ENCODE peak calls at places on chromosomes 5 and 9, in four cellular contexts. A is right atrium auricular region, E is osteoblast, R is GM12878. O is an unnamed sample.

GRCh38 chr5:38414348-38414747 is 142.1 kb downstream of the LIFR start:
- DNase-seq in R (no peak), E (peak; percentile 91), A (no peak), O (no peak)

GRCh38 chr5:168679515-168679920 is 100.3 kb upstream of the PANK3 start:
- DNase-seq in A (peak; percentile 83), R (peak; percentile 16), E (peak; percentile 85), O (peak; percentile 73)

GRCh38 chr5:82833277-82833676 is 243.9 kb downstream of the TMEM167A start:
- DNase-seq in A (no peak), R (no peak), E (no peak), O (no peak)

GRCh38 chr9:110579763-110580255 is 268 bp upstream of the SVEP1 start:
- DNase-seq in A (no peak), R (no peak), E (peak; percentile 91), O (no peak)

GRCh38 chr5:142548739-142549275 is 137.1 kb downstream of the FGF1 start:
- DNase-seq in A (peak; percentile 79), R (peak; percentile 12), E (peak; percentile 93), O (peak; percentile 53)

GRCh38 chr9:81879501-81879916 is 48.7 kb upstream of the SPATA31D4 start:
- DNase-seq in R (no peak), A (no peak), E (no peak), O (no peak)

GRCh38 chr5:150175536-150175935 is 9.0 kb downstream of the CDX1 start:
- DNase-seq in R (no peak), A (no peak), E (peak; percentile 96), O (no peak)

GRCh38 chr9:114405294-114406034 is 17.7 kb upstream of the AKNA start:
- DNase-seq in E (peak; percentile 98), R (no peak), A (peak; percentile 74), O (peak; percentile 87)

GRCh38 chr5:66708368-66708767 is 112.2 kb downstream of the MAST4 start:
- DNase-seq in R (no peak), A (no peak), E (no peak), O (no peak)

GRCh38 chr9:78893758-78894157 is 596.8 kb downstream of the PSAT1 start:
- DNase-seq in E (no peak), R (no peak), A (no peak), O (no peak)

GRCh38 chr5:129664336-129664937 is 83.5 kb upstream of the MINAR2 start:
- DNase-seq in R (no peak), A (peak; percentile 66), E (no peak), O (peak; percentile 52)

GRCh38 chr5:95392593-95393182 is 1.5 kb downstream of the FAM81B start:
- DNase-seq in A (no peak), E (no peak), R (no peak), O (no peak)

GRCh38 chr5:174751154-174751990 is 27.0 kb downstream of the MSX2 start:
- DNase-seq in R (no peak), A (no peak), E (no peak), O (no peak)

GRCh38 chr5:96836817-96837216 is 29.1 kb upstream of the ERAP1 start:
- DNase-seq in R (no peak), A (no peak), E (no peak), O (no peak)

GRCh38 chr5:127564002-127564769 is 46.7 kb downstream of the PRRC1 start:
- DNase-seq in A (no peak), E (peak; percentile 75), R (no peak), O (no peak)

GRCh38 chr5:58775699-58776098 is 192.8 kb downstream of the RAB3C start:
- DNase-seq in R (peak; percentile 39), A (no peak), E (no peak), O (no peak)

GRCh38 chr5:160470437-160471341 is 49.0 kb downstream of the PTTG1 start:
- DNase-seq in R (no peak), E (no peak), A (no peak), O (no peak)

DNA sequence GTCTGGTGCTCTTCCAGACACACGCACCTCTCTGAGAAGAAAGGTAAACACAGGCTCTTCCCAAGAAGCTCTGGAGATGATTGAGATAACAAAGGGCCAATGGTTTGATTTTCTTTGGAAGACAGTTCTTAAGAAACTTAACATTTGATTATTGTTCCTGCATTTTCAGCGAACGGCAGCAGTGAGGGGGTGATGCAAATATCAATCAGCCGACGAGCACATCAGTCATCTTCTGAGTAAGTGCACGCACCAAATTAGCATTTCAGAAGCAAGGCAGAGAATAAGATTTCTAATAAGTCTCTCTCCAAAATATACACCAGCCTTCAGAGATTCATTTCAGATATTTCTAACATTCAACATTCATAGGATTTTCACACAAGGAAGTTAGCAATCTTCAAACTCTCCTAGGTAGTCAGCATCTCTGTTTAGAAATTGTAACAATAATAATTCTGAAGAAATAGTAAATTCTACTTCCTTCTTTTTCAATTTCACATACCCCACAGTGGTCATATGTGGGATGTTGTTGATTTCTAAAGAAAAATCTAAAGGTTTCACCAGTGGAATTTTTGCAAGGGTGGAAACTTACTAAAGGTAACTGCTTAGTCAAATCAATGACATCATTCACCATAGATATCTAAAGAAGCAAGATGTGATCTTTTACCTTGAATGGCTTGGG is 250.3 kb downstream of the SEC61B start:
- DNase-seq in R (no peak), A (no peak), E (no peak), O (no peak)
- H3K4me3 ChIP-seq in R (no peak overlapping the region), A (no peak overlapping the region), E (no peak overlapping the region), O (no peak overlapping the region)

DNA sequence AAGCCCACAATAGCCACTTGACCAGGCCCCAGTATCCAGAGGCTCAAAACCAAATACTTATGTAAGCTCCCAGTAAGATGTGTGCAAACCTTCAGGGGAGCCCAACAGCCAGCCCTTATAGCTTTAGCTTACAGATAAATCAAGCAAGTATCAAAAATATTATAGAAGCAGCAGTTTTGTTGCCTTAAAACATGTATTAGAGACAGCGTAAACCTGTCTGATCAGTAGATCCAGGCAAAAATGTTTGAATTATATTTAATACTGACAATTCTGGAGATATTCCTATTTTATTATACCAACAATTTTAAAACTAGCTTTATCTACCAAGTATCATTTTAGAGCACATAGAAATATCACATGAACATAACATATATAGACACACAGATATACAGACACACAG is 365.6 kb upstream of the KLF4 start:
- DNase-seq in R (no peak), E (no peak), A (no peak), O (no peak)
- H3K4me1 ChIP-seq in R (no peaks in the 10 kb centered on the region), E (no peaks in the 10 kb centered on the region), A (no peaks in the 10 kb centered on the region), O (no peaks in the 10 kb centered on the region)

DNA sequence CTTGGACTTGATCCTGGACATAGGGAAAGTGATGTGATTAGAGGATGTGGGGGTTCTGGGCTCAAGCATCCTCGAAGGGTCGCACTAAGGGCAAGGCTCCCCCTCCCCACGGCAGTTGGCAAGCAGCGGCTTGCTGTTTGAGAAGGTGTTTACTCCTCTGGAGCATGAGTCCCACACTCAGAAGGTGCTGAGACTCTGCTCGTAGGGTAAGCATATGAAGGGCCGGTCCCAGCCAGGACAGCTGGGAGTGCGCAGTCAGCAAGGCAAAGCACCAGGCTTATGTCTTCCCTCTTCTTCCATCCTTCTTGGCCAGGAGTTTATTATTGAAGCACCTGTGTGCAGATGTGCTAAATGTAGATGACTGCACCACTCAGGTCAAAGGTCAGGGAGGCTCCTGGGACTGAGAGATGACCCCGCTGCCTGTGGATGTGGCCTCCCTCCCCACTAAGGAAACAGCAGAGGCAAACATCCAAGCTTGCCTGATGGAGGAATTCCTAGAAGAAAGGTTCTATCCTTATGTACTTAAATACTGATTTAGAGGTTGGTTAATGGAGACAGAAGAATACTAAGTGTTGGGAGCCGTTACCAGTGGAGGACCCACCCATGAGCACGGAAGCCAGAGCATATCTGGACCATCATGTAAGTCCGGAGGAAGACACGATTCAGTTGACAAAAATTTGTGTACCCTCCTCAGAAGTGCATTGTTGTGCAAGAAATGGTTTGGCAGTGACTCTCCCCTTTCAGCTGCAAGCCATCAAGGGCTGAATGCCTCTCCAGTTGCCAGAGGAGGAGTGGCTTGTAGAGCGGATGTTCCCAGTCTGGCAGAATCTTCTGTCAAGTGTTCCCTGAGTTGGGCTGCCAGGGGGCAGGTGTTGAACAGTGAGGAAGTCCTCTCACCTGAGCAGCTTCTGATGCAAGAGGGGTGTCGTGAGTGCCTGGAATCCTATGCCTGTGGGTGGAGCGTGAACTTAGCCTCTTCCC is 27.2 kb upstream of the CDKN2AIPNL start:
- DNase-seq in A (peak; percentile 92), E (peak; percentile 91), R (no peak), O (peak; percentile 69)
- H3K4me3 ChIP-seq in A (no peak overlapping the region), E (peak overlapping the region; percentile 49), R (no peak overlapping the region), O (no peak overlapping the region)

DNA sequence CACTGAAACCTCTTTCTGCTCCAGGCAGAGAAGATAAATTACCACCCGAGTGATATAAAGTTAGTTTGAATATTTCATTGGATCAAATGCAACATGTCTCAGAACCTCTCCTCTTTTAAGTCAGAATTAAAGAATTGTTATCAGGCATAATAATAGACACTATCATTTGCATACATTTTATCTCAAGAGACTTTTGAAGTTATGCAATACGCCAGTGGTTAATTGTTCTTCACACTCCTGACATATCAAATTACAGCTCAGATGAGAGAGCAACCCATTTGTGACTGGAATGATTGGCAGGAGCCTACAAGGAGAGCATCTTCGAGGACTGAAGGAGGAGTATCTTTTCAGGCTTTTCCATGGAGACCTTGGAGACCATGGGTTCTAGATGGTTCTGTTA is 452.2 kb downstream of the KDM4C start:
- DNase-seq in E (no peak), R (no peak), A (no peak), O (no peak)
- H3K4me1 ChIP-seq in E (no peaks in the 10 kb centered on the region), R (no peaks in the 10 kb centered on the region), A (no peaks in the 10 kb centered on the region), O (no peaks in the 10 kb centered on the region)

DNA sequence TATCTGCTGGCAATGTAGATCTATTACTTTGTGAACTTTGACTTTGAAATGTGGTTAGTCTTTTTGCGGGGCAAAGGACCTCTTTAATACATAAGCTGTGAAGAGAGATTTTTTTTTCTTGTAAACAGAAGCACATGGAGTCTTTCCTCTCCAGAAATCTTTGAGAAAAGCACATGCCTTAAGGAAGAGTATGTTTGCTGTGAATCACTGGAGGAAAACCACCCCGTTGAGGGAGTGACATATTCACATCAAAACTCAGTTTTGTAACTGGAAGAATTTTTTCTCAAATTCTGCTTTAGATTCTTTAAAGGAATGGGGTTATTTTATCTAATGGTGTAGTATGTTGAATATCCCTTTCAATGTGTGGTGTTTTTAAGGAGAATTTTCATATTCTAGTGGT is 3.5 kb downstream of the DMRT3 start:
- DNase-seq in A (no peak), R (no peak), E (no peak), O (no peak)
- H3K4me3 ChIP-seq in A (no peak overlapping the region), R (no peak overlapping the region), E (no peak overlapping the region), O (no peak overlapping the region)

GRCh38 chr5:172553838-172554344 is 87.2 kb upstream of the NEURL1B start:
- DNase-seq in R (no peak), A (no peak), E (no peak), O (no peak)

GRCh38 chr5:172550096-172550765 is 90.8 kb upstream of the NEURL1B start:
- DNase-seq in R (no peak), A (no peak), E (no peak), O (peak; percentile 60)

GRCh38 chr5:172550996-172551395 is 90.1 kb upstream of the NEURL1B start:
- DNase-seq in R (no peak), E (no peak), A (no peak), O (no peak)

GRCh38 chr5:172554562-172554961 is 86.5 kb upstream of the NEURL1B start:
- DNase-seq in R (no peak), A (no peak), E (no peak), O (no peak)

DNA sequence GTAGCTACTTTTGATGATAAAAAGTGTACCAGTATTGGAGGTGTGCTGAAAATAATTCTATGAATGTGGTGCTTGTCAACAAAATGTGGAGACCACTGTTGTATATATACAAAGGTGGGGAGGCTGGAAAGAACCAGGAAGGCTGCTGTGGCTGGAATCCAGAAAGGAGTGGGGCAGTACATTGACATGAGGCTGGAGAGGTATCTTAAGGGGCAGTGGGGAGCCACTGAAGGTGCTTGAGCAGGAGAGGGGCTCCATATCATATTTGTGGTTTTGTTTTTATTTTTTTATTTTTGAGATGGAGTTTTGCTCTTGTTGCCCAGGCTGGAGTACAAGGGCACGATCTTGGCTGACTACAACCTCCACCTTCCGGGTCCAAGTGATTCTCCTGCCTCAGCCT is 87.9 kb upstream of the NEURL1B start:
- DNase-seq in A (no peak), R (no peak), E (no peak), O (no peak)
- H3K4me1 ChIP-seq in A (peaks cover 51% of the 10 kb centered on the region), R (no peaks in the 10 kb centered on the region), E (no peaks in the 10 kb centered on the region), O (no peaks in the 10 kb centered on the region)

GRCh38 chr5:135030123-135030517 is 3.9 kb downstream of the PITX1 start:
- DNase-seq in E (no peak), A (no peak), R (no peak), O (no peak)
- H3K4me3 ChIP-seq in E (peak overlapping the region; percentile 93), A (peak overlapping the region; percentile 26), R (no peak overlapping the region), O (no peak overlapping the region)